ENCODE peak calls at places on chromosomes 3 and 15, in six cellular contexts. N is PC-9, Q is adrenal gland, T is testis, A is IMR-90, O is right atrium auricular region. X is an unnamed sample.

GRCh38 chr3:157070186-157070585 is 89.8 kb downstream of the CCNL1 start:
- DNase-seq in N (no peak), Q (no peak), T (no peak), A (no peak), O (no peak), X (no peak)

GRCh38 chr3:80087769-80088168 is 320.0 kb upstream of the ROBO1 start:
- DNase-seq in N (no peak), Q (no peak), T (no peak), A (peak; percentile 6), O (no peak), X (no peak)

GRCh38 chr3:178078933-178079332 is 457.3 kb upstream of the KCNMB2 start:
- DNase-seq in N (no peak), Q (peak; percentile 72), T (peak; percentile 52), A (peak; percentile 49), O (no peak), X (no peak)

GRCh38 chr3:149547413-149547812 is 72.9 kb downstream of the TM4SF4 start:
- DNase-seq in N (no peak), Q (peak; percentile 49), T (peak; percentile 79), A (peak; percentile 63), O (peak; percentile 78), X (no peak)

GRCh38 chr3:73351423-73352071 is 273.2 kb downstream of the PDZRN3 start:
- DNase-seq in N (no peak), Q (no peak), T (peak; percentile 79), A (no peak), O (no peak), X (no peak)

GRCh38 chr3:50606596-50606995 is 5.0 kb downstream of the CISH start:
- DNase-seq in N (no peak), Q (no peak), T (no peak), A (no peak), O (no peak), X (no peak)

GRCh38 chr3:73094127-73094526 is 32.7 kb downstream of the EBLN2 start:
- DNase-seq in N (no peak), Q (no peak), T (no peak), A (no peak), O (no peak), X (no peak)

GRCh38 chr15:59609730-59610712 is 1.6 kb upstream of the GCNT3 start:
- DNase-seq in N (no peak), Q (no peak), T (no peak), A (no peak), O (no peak), X (no peak)

GRCh38 chr3:168322941-168323340 is 227.2 kb upstream of the GOLIM4 start:
- DNase-seq in N (no peak), Q (no peak), T (no peak), A (peak; percentile 50), O (no peak), X (no peak)

GRCh38 chr3:113695818-113696645 is at the start of gene USF3:
- DNase-seq in N (peak; percentile 78), Q (peak; percentile 79), T (peak; percentile 83), A (peak; percentile 44), O (no peak), X (peak; percentile 84)

GRCh38 chr15:88246666-88247446 is 9.7 kb downstream of the NTRK3 start:
- DNase-seq in N (peak; percentile 63), Q (peak; percentile 69), T (peak; percentile 88), A (peak; percentile 39), O (peak; percentile 82), X (peak; percentile 65)

GRCh38 chr3:128491071-128491899 is 1.7 kb downstream of the GATA2 start:
- DNase-seq in N (no peak), Q (peak; percentile 14), T (no peak), A (no peak), O (no peak), X (no peak)

GRCh38 chr15:57861039-57861638 is 154.6 kb downstream of the POLR2M start:
- DNase-seq in N (peak; percentile 6), Q (peak; percentile 40), T (peak; percentile 38), A (peak; percentile 66), O (no peak), X (no peak)

GRCh38 chr3:37731895-37732294 is 129.8 kb upstream of the CTDSPL start:
- DNase-seq in N (no peak), Q (no peak), T (no peak), A (no peak), O (no peak), X (no peak)

GRCh38 chr3:37556789-37557301 is 304.8 kb upstream of the CTDSPL start:
- DNase-seq in N (no peak), Q (no peak), T (no peak), A (no peak), O (no peak), X (no peak)

GRCh38 chr3:123071146-123071545 is 4.3 kb downstream of the PDIA5 start:
- DNase-seq in N (no peak), Q (peak; percentile 59), T (peak; percentile 86), A (peak; percentile 51), O (no peak), X (no peak)

GRCh38 chr3:69763458-69763857 is 24.2 kb downstream of the MITF start:
- DNase-seq in N (no peak), Q (no peak), T (peak; percentile 24), A (no peak), O (no peak), X (no peak)

GRCh38 chr3:65539620-65540019 is 499.1 kb downstream of the MAGI1 start:
- DNase-seq in N (no peak), Q (no peak), T (no peak), A (no peak), O (no peak), X (no peak)

GRCh38 chr3:102163039-102163817 is 271.6 kb upstream of the ZPLD1 start:
- DNase-seq in N (peak; percentile 84), Q (no peak), T (peak; percentile 18), A (peak; percentile 58), O (peak; percentile 72), X (no peak)

GRCh38 chr3:197490659-197491058 is 65.1 kb downstream of the BDH1 start:
- DNase-seq in N (no peak), Q (no peak), T (no peak), A (no peak), O (no peak), X (no peak)

GRCh38 chr3:197491923-197492664 is 63.7 kb downstream of the BDH1 start:
- DNase-seq in N (no peak), Q (no peak), T (no peak), A (no peak), O (no peak), X (no peak)

GRCh38 chr3:197487911-197488391 is 67.8 kb downstream of the BDH1 start:
- DNase-seq in N (peak; percentile 94), Q (peak; percentile 79), T (no peak), A (peak; percentile 94), O (peak; percentile 61), X (no peak)

GRCh38 chr3:197491478-197491877 is 64.3 kb downstream of the BDH1 start:
- DNase-seq in N (no peak), Q (no peak), T (no peak), A (no peak), O (no peak), X (no peak)

DNA sequence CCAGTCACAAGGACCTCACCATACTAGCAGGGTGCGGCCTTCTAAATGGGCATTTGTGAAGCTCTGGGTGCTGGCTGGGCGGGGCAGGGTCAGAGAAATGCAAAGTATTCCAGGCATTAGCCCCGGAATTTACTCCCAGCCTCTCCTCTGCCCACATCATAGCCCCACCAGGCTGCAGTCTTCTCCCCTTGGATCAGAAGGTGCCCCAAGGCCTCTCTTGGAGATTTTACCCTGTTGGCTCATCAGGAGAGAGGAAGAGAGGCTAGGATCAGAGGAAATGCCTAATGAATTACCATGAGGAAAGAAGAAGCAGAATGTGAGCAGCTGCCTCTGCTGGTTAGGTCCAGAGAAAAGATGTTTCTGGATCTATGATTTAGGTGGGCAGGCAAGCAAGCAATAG is 65.7 kb downstream of the BDH1 start:
- DNase-seq in N (peak; percentile 95), Q (no peak), T (no peak), A (peak; percentile 57), O (no peak), X (no peak)
- TF ChIP-seq CTCF in N (no peak), Q (no peak), T (no peak), A (no peak), O (no peak), X (no peak)

GRCh38 chr15:31374489-31374888 is 47.9 kb downstream of the KLF13 start:
- DNase-seq in N (no peak), Q (no peak), T (no peak), A (no peak), O (no peak), X (no peak)

GRCh38 chr15:31373096-31373865 is 46.6 kb downstream of the KLF13 start:
- DNase-seq in N (no peak), Q (no peak), T (no peak), A (no peak), O (no peak), X (no peak)

GRCh38 chr15:31371520-31372240 is 45.0 kb downstream of the KLF13 start:
- DNase-seq in N (no peak), Q (no peak), T (no peak), A (no peak), O (no peak), X (no peak)

GRCh38 chr15:31373970-31374369 is 47.3 kb downstream of the KLF13 start:
- DNase-seq in N (no peak), Q (no peak), T (no peak), A (no peak), O (no peak), X (no peak)

DNA sequence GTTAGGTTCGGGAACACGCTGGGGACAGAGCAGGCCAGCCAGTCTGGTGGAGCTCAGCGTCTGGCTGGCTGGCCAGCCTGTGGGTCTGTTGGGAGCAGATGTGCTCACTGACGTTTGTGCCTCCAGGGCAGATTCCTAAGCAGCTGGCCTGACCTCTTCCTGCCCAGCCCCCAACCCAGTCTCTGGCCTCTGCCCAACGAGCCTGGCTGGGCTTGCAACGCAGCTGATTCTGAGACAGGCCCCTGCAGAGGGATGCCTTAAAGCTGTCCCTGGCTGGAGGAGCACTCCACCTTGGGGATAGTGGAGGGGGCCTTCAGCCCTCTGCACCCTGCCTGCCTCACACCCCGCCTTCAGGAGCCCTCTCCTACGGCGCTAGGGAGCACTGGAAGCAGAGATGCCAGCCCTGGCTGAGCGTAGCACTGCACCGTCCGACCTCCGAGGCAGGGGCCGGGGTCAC is 46.0 kb downstream of the KLF13 start:
- DNase-seq in N (peak; percentile 10), Q (peak; percentile 39), T (peak; percentile 74), A (peak; percentile 74), O (peak; percentile 89), X (no peak)
- H3K27ac ChIP-seq in N (no peak overlapping the region), Q (peak overlapping the region; percentile 83), T (no peak overlapping the region), A (peak overlapping the region; percentile 25), O (peak overlapping the region; percentile 90), X (no peak overlapping the region)

GRCh38 chr3:125013095-125013494 is 42.7 kb downstream of the HEG1 start:
- DNase-seq in N (no peak), Q (no peak), T (no peak), A (peak; percentile 28), O (no peak), X (no peak)
- H3K27me3 ChIP-seq in N (no peaks in the 10 kb centered on the region), Q (no peaks in the 10 kb centered on the region), T (no peaks in the 10 kb centered on the region), A (no peaks in the 10 kb centered on the region), O (no peaks in the 10 kb centered on the region), X (no peaks in the 10 kb centered on the region)

GRCh38 chr3:100759162-100759561 is 49.9 kb downstream of the TFG start:
- DNase-seq in N (no peak), Q (no peak), T (no peak), A (no peak), O (no peak), X (no peak)

GRCh38 chr3:100760377-100760776 is 51.1 kb downstream of the TFG start:
- DNase-seq in N (no peak), Q (no peak), T (no peak), A (no peak), O (no peak), X (no peak)

GRCh38 chr3:100765437-100765975 is 56.2 kb downstream of the TFG start:
- DNase-seq in N (no peak), Q (no peak), T (no peak), A (no peak), O (no peak), X (no peak)

GRCh38 chr3:100761951-100762350 is 52.7 kb downstream of the TFG start:
- DNase-seq in N (no peak), Q (no peak), T (no peak), A (no peak), O (no peak), X (no peak)

GRCh38 chr3:100761211-100761921 is 52.1 kb downstream of the TFG start:
- DNase-seq in N (peak; percentile 22), Q (no peak), T (no peak), A (no peak), O (no peak), X (no peak)
- TF ChIP-seq CTCF in N (peak; percentile 53), Q (no peak), T (no peak), A (no peak), O (no peak), X (peak; percentile 24)